ENCODE peak calls at places on chromosomes 11 and 22, in five cellular contexts. Z, I, K, P and G are unnamed samples.

GRCh38 chr22:36447634-36448033 is 33.8 kb downstream of the TXN2 start:
- DNase-seq in Z (no peak), I (no peak), K (no peak), P (no peak), G (no peak)

GRCh38 chr11:114147389-114148382 is 88.2 kb downstream of the ZBTB16 start:
- DNase-seq in Z (no peak), I (no peak), K (no peak), P (peak), G (peak)

GRCh38 chr22:42169055-42169469 is 38.5 kb upstream of the CYP2D6 start:
- DNase-seq in Z (peak), I (peak), K (peak), P (peak), G (peak)

GRCh38 chr11:111851636-111852035 is 19.7 kb downstream of the ALG9 start:
- DNase-seq in Z (peak), I (no peak), K (peak), P (peak), G (no peak)

GRCh38 chr11:70547386-70547785 is 149.1 kb downstream of the CTTN start:
- DNase-seq in Z (no peak), I (no peak), K (no peak), P (no peak), G (no peak)

GRCh38 chr22:20946080-20946986 is 20.7 kb upstream of the AIFM3 start:
- DNase-seq in Z (peak), I (no peak), K (peak), P (peak), G (no peak)

GRCh38 chr11:36702330-36703054 is 104.5 kb upstream of the RAG2 start:
- DNase-seq in Z (peak), I (peak), K (peak), P (peak), G (peak)

GRCh38 chr11:93169950-93170561 is 27.7 kb downstream of the SLC36A4 start:
- DNase-seq in Z (peak), I (no peak), K (peak), P (peak), G (peak)

GRCh38 chr22:30605449-30606110 is 1.4 kb upstream of the TCN2 start:
- DNase-seq in Z (peak), I (peak), K (peak), P (peak), G (peak)

GRCh38 chr22:31162015-31162765 is 2.2 kb downstream of the RNF185 start:
- DNase-seq in Z (peak), I (no peak), K (no peak), P (peak), G (no peak)

GRCh38 chr22:38172489-38173155 is 9.0 kb downstream of the PLA2G6 start:
- DNase-seq in Z (peak), I (peak), K (no peak), P (peak), G (peak)

GRCh38 chr11:82854242-82854641 is 46.0 kb downstream of the PRCP start:
- DNase-seq in Z (peak), I (no peak), K (peak), P (peak), G (peak)

GRCh38 chr11:117959438-117960149 is 26.6 kb upstream of the IL10RA start:
- DNase-seq in Z (no peak), I (no peak), K (no peak), P (no peak), G (no peak)

GRCh38 chr11:61053198-61053597 is 49.1 kb upstream of the CD5 start:
- DNase-seq in Z (no peak), I (no peak), K (no peak), P (no peak), G (no peak)

GRCh38 chr11:114257621-114258558 is 38.3 kb upstream of the NNMT start:
- DNase-seq in Z (no peak), I (no peak), K (no peak), P (peak), G (peak)

GRCh38 chr22:36331912-36332622 is 55.7 kb downstream of the MYH9 start:
- DNase-seq in Z (peak), I (no peak), K (peak), P (peak), G (peak)

GRCh38 chr11:14315130-14315529 is 43.9 kb downstream of the RRAS2 start:
- DNase-seq in Z (no peak), I (no peak), K (no peak), P (no peak), G (no peak)

GRCh38 chr11:67398661-67399563 is 2.7 kb downstream of the PPP1CA start:
- DNase-seq in Z (no peak), I (no peak), K (no peak), P (no peak), G (no peak)

GRCh38 chr22:41001722-41002122 is 50.5 kb downstream of the RBX1 start:
- DNase-seq in Z (peak), I (no peak), K (peak), P (peak), G (no peak)

GRCh38 chr11:64231536-64231935 is 1.2 kb downstream of the DNAJC4 start:
- DNase-seq in Z (no peak), I (no peak), K (no peak), P (no peak), G (no peak)